ENCODE peak calls at places on chromosomes 2 and 18, in five cellular contexts. T, G, N, O and W are unnamed samples. For H3K27me3, the result is how much of the 10 kb centered on the place peaks cover.

GRCh38 chr2:170817247-170817998 is 736 bp downstream of the GAD1 start:
- DNase-seq in T (peak), G (no peak), N (no peak), O (no peak), W (no peak)

GRCh38 chr2:213920014-213920413 is 490.8 kb upstream of the VWC2L start:
- DNase-seq in T (no peak), G (no peak), N (no peak), O (no peak), W (no peak)

GRCh38 chr18:69936191-69936558 is 11.5 kb downstream of the CD226 start:
- DNase-seq in T (no peak), G (no peak), N (no peak), O (no peak), W (no peak)

GRCh38 chr2:156445311-156446218 is 9.4 kb downstream of the GPD2 start:
- DNase-seq in T (no peak), G (no peak), N (no peak), O (no peak), W (no peak)

GRCh38 chr2:195343942-195344530 is 313.0 kb upstream of the SLC39A10 start:
- DNase-seq in T (no peak), G (no peak), N (no peak), O (no peak), W (no peak)

GRCh38 chr18:34707670-34708069 is 2.4 kb upstream of the DTNA start:
- DNase-seq in T (no peak), G (no peak), N (peak), O (no peak), W (no peak)

GRCh38 chr2:43372386-43373081 is 146.1 kb upstream of the ZFP36L2 start:
- DNase-seq in T (no peak), G (no peak), N (no peak), O (no peak), W (no peak)

GRCh38 chr2:108215794-108216211 is 24.0 kb upstream of the SULT1C3 start:
- DNase-seq in T (peak), G (peak), N (no peak), O (no peak), W (no peak)

GRCh38 chr2:180376076-180376475 is 369.0 kb upstream of the CWC22 start:
- DNase-seq in T (no peak), G (no peak), N (no peak), O (no peak), W (no peak)

GRCh38 chr2:209629622-209630021 is 142.0 kb upstream of the UNC80 start:
- DNase-seq in T (no peak), G (no peak), N (no peak), O (no peak), W (no peak)

GRCh38 chr2:174797792-174798276 is 33.6 kb upstream of the CHRNA1 start:
- DNase-seq in T (no peak), G (no peak), N (no peak), O (no peak), W (no peak)

GRCh38 chr2:88239781-88240180 is 69.6 kb downstream of the THNSL2 start:
- DNase-seq in T (no peak), G (no peak), N (no peak), O (no peak), W (no peak)

GRCh38 chr2:25808006-25808383 is 70.3 kb downstream of the ASXL2 start:
- DNase-seq in T (no peak), G (no peak), N (no peak), O (no peak), W (no peak)

GRCh38 chr18:58344080-58344670 is 284.7 kb downstream of the ALPK2 start:
- DNase-seq in T (no peak), G (no peak), N (no peak), O (no peak), W (no peak)

GRCh38 chr2:179898873-179899272 is 37.5 kb upstream of the ZNF385B start:
- DNase-seq in T (peak), G (no peak), N (no peak), O (no peak), W (no peak)

GRCh38 chr2:126627623-126628022 is 28.3 kb upstream of the GYPC start:
- DNase-seq in T (no peak), G (no peak), N (no peak), O (no peak), W (no peak)

GRCh38 chr18:35387367-35387685 is 10.2 kb upstream of the ZNF396 start:
- DNase-seq in T (no peak), G (no peak), N (no peak), O (no peak), W (no peak)

GRCh38 chr18:52670903-52671302 is 330.9 kb downstream of the DCC start:
- DNase-seq in T (no peak), G (no peak), N (no peak), O (no peak), W (no peak)

GRCh38 chr2:215537621-215538020 is 101.8 kb upstream of the FN1 start:
- DNase-seq in T (no peak), G (no peak), N (no peak), O (no peak), W (no peak)

GRCh38 chr2:30565860-30566358 is 118.9 kb downstream of the LCLAT1 start:
- DNase-seq in T (no peak), G (no peak), N (no peak), O (no peak), W (no peak)

GRCh38 chr2:237600205-237600846 is 9.8 kb upstream of the RAB17 start:
- DNase-seq in T (peak), G (peak), N (no peak), O (no peak), W (no peak)

GRCh38 chr18:45384137-45384998 is 230.9 kb upstream of the SLC14A2 start:
- DNase-seq in T (peak), G (peak), N (peak), O (no peak), W (no peak)

GRCh38 chr2:227377461-227378351 is 1.4 kb downstream of the TM4SF20 start:
- DNase-seq in T (no peak), G (no peak), N (no peak), O (no peak), W (no peak)
- H3K27ac ChIP-seq in T (no peak), G (no peak), N (no peak), O (no peak), W (no peak)

GRCh38 chr2:10431797-10432196 is 16.3 kb downstream of the ODC1 start:
- DNase-seq in T (no peak), G (no peak), N (no peak), O (no peak), W (no peak)

GRCh38 chr2:10428936-10429335 is 19.2 kb downstream of the ODC1 start:
- DNase-seq in T (no peak), G (no peak), N (no peak), O (no peak), W (no peak)

GRCh38 chr2:10432315-10433181 is 15.6 kb downstream of the ODC1 start:
- DNase-seq in T (peak), G (peak), N (no peak), O (no peak), W (no peak)

GRCh38 chr2:10433264-10433947 is 14.7 kb downstream of the ODC1 start:
- DNase-seq in T (no peak), G (no peak), N (no peak), O (no peak), W (no peak)

DNA sequence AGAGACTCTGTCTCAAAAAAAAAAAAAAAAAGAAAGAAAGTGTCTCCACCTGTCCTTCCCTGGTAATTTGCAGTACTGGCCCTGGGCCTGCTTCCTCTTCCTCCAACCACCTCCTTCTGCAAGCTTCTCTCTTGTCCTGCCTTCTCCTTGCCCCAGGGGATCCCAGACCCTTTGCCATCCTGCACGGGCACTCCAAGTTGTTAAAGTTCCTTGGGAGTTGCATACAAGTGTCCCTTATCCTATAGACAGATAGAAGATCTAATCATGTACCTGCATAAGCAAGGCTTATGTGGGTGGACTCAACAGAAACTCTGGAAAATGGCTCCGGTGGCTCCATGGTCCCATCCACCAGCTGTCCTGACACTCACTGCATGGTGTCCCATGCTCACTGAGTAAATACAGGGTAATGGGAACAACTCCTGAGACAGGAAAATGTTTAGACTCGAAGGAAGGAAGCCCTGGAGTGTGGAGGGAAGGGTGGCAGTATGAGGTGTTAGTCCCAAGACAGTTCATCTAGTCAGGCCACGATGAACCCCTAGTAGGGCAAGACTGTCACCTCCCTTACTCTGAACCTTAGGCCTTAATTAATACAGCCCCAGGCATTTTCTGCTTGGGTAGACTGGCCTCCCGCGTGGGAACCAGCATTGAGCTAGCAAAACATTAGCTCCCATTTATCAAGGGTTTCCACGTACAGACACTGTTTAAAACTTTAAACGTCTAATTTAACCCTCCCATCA is 17.1 kb downstream of the ODC1 start:
- DNase-seq in T (no peak), G (no peak), N (no peak), O (no peak), W (no peak)
- H3K27me3 ChIP-seq in T (under half), G (under half), N (under half), O (under half), W (under half)

GRCh38 chr2:97931851-97932211 is 63.9 kb downstream of the TMEM131 start:
- DNase-seq in T (no peak), G (no peak), N (no peak), O (no peak), W (no peak)
- H3K27ac ChIP-seq in T (no peak), G (peak), N (no peak), O (no peak), W (no peak)

DNA sequence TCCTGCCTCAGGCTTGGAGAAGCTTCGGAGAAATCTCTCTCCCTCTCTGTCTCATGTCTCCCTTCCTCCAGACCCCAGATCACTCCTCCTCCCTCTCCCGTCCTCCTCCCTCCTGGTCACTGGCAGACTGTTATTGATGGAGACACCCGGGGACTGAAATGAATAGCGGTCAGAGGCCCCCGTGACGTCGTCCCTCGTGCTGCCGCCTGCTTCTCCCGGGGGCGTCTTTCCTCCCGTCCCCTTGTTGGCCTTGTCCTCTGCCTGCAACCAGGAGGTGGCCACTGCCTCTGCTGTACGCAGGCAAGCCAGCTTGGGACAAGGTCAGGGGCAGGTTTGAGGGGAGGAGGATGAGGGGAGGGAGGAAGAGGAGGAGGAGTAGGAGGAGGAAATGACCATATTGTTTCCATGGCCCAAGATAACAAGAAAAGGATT is 78.2 kb downstream of the CELF4 start:
- DNase-seq in T (no peak), G (no peak), N (no peak), O (no peak), W (no peak)
- H3K27me3 ChIP-seq in T (under half), G (half or more), N (under half), O (under half), W (half or more)

GRCh38 chr18:774811-775210 is 37.2 kb downstream of the YES1 start:
- DNase-seq in T (no peak), G (no peak), N (no peak), O (no peak), W (no peak)

GRCh38 chr18:773980-774624 is 37.9 kb downstream of the YES1 start:
- DNase-seq in T (no peak), G (no peak), N (no peak), O (no peak), W (no peak)

GRCh38 chr18:777021-777420 is 35.0 kb downstream of the YES1 start:
- DNase-seq in T (no peak), G (no peak), N (no peak), O (no peak), W (no peak)

DNA sequence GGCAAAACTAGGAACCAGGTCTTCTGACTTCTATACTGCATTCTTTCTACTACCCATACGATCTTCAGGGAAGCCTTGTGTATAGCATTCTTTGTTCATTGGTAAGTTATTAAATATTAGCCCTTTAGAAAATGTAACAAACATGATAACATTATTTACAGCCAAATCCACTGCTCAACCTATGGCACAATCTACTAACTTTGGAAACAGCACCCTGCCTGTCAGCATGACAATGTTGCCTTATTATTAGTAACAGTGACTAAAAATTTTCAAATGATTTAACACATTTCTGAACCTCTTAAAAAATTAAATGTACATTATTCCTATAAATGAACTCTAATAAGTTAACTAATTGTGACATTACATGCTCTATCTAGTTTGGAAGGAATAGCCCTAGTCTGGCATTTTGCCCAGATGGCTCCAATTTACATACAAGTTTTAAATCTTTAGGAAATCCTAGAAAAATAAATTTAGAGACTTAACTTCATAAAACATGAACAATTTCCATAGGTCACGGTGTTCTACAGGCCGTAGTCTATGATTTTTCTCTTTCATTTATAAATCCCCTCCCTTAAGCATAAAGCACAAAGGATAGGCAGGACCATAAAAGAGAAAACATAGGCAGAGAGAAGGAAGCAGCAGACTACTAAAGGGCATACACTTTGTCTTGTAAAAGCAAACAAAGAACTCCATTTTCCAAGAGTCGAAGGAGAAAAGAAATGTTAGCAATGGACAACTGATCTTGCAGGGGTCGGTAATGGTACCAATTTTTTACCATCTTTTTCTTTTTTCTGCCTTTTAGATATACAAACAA is 33.6 kb downstream of the YES1 start:
- DNase-seq in T (no peak), G (no peak), N (no peak), O (no peak), W (no peak)
- H3K27ac ChIP-seq in T (no peak), G (peak), N (no peak), O (no peak), W (no peak)

GRCh38 chr2:10084956-10085851 is 5.0 kb upstream of the CYS1 start:
- DNase-seq in T (no peak), G (no peak), N (no peak), O (no peak), W (no peak)

GRCh38 chr2:10087360-10087759 is 7.1 kb upstream of the CYS1 start:
- DNase-seq in T (no peak), G (no peak), N (no peak), O (no peak), W (no peak)

GRCh38 chr2:10085852-10086148 is 5.6 kb upstream of the CYS1 start:
- DNase-seq in T (no peak), G (no peak), N (no peak), O (no peak), W (no peak)

GRCh38 chr2:10084567-10084910 is 4.3 kb upstream of the CYS1 start:
- DNase-seq in T (no peak), G (no peak), N (no peak), O (no peak), W (no peak)

GRCh38 chr2:10086950-10087349 is 6.7 kb upstream of the CYS1 start:
- DNase-seq in T (no peak), G (no peak), N (no peak), O (no peak), W (no peak)
- H3K27me3 ChIP-seq in T (under half), G (under half), N (under half), O (under half), W (half or more)

DNA sequence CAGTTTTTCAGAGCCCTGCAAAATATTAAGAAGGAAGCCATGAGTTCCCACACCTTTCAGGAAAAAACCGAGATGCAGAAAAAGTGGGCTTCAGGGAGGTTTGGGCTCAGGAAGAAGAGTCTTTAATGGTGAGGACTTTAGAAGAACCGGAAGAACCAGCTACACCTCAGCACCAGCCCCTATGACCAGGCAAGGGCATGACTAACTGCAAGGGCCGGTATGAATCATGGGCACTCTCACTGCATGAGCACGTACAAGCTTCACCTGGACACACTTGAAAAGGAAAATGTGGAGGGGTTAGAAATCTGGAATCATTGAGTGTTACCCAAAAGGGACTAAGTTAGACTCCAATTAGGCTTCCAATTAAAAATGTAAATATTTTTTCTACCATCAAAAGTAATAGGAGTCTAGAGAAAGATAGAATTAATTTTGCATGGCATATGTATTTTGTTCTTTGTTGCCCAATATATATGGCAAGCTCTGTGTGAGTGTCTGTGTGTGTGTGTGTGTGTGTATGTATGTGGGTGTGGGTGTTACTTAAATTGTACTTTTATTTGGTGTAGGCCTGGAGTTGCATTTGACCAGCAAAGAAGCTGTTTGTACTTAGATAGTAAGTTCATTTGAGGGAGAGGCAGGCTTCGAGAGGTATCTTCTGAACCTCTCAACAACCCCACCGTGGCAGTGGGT is 66.5 kb upstream of the THUMPD2 start:
- DNase-seq in T (no peak), G (no peak), N (no peak), O (no peak), W (no peak)
- H3K27ac ChIP-seq in T (no peak), G (no peak), N (no peak), O (no peak), W (no peak)

DNA sequence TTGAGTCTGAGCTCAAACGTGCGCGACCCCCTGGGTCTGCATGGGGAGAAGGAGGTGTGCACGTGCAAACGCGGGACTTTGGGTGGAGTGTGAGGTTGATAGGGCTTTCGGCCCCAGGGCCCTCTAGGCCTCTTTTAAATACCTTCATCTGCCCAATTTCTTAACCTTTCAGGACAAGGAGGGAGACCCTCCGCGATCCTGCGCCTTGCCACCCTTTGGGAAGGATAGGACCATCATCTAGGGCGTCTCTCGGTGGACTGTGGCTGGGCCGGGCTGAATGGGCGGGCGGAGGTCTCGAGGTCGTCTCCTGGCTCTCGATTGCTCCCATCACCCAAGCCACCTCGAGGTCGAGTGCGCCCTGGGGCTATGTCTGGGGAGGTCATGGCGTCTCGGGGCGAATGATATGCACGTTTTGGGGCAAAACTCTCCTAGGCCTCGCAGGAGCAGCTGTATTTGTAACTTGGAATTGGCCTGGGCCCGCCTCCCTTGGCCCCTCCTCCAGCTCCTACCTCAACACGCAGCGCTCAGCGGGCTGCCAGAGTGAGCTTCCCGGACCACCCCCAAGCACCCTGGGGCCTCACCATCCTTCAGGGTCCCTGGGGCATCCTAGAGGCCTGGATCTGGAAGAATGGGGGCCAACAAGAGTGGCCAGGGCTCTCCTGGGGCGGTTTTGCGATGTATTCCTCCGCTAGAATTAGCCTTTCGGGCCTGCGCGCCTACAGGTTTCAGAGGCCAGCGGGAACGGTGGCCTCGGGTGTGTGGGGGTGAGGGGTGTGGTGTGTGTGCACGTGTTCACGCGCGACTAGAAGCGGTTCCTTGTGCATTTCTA is 8.7 kb upstream of the SIX3 start:
- DNase-seq in T (peak), G (no peak), N (no peak), O (no peak), W (no peak)
- H3K27me3 ChIP-seq in T (half or more), G (half or more), N (half or more), O (under half), W (half or more)

GRCh38 chr18:24876266-24876665 is 415.8 kb downstream of the HRH4 start:
- DNase-seq in T (no peak), G (no peak), N (no peak), O (no peak), W (no peak)
- H3K27ac ChIP-seq in T (no peak), G (no peak), N (no peak), O (no peak), W (no peak)